ENCODE peak calls at places on chromosomes 1 and 21, in seven cellular contexts. P, Y, O, S, C, M and E are unnamed samples.

GRCh38 chr1:61182049-61182448 is 99.7 kb downstream of the NFIA start:
- DNase-seq in P (no peak), Y (no peak), O (no peak), S (no peak), C (no peak), M (no peak), E (no peak)

GRCh38 chr1:48916121-48917069 is 139.7 kb upstream of the BEND5 start:
- DNase-seq in P (no peak), Y (peak; percentile 38), O (peak; percentile 6), S (no peak), C (no peak), M (no peak), E (no peak)

GRCh38 chr1:3732747-3733602 is 19.3 kb upstream of the CCDC27 start:
- DNase-seq in P (no peak), Y (no peak), O (no peak), S (no peak), C (no peak), M (no peak), E (no peak)

GRCh38 chr1:236107121-236107907 is 35.0 kb upstream of the GPR137B start:
- DNase-seq in P (no peak), Y (no peak), O (no peak), S (no peak), C (no peak), M (no peak), E (no peak)

GRCh38 chr1:93702102-93702827 is 20.6 kb upstream of the BCAR3 start:
- DNase-seq in P (no peak), Y (no peak), O (no peak), S (no peak), C (no peak), M (no peak), E (peak; percentile 64)

GRCh38 chr1:16954579-16954978 is 25.8 kb downstream of the MFAP2 start:
- DNase-seq in P (no peak), Y (no peak), O (no peak), S (no peak), C (no peak), M (no peak), E (no peak)

GRCh38 chr1:3785458-3786157 is 10.7 kb downstream of the LRRC47 start:
- DNase-seq in P (no peak), Y (no peak), O (no peak), S (no peak), C (no peak), M (no peak), E (peak; percentile 0)

GRCh38 chr1:188689542-188689941 is 1788.1 kb downstream of the BRINP3 start:
- DNase-seq in P (no peak), Y (no peak), O (no peak), S (no peak), C (no peak), M (no peak), E (no peak)

GRCh38 chr1:192747942-192748341 is 60.9 kb upstream of the RGS2 start:
- DNase-seq in P (no peak), Y (no peak), O (no peak), S (no peak), C (no peak), M (no peak), E (no peak)

DNA sequence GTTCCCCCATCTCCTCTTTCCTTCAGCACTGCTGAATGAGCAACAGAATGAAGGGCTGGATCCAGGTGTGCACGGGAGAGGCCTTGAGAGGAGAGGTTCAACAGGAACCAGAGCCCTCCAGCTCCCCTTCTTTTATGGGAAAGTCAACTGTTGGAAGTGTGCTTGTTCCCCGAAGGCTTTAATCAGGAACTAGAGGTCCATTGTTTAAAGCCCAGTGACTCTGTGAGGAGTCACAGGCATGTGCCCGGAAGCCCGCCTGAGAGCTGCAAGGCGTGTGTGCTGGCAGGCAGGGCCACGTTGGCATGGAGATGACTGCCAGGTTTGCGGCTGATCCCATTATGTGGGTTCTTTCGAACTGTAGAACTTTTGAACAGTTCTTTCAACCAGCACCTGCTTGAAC is 3.2 kb downstream of the BACE2 start:
- DNase-seq in P (no peak), Y (no peak), O (peak; percentile 32), S (no peak), C (no peak), M (no peak), E (peak; percentile 30)
- H3K27ac ChIP-seq in P (no peak overlapping the region), Y (no peak overlapping the region), O (no peak overlapping the region), S (no peak overlapping the region), C (peak overlapping the region; percentile 7), M (no peak overlapping the region), E (peak overlapping the region; percentile 32)

GRCh38 chr1:66494488-66494887 is 39.5 kb upstream of the SGIP1 start:
- DNase-seq in P (no peak), Y (no peak), O (no peak), S (no peak), C (no peak), M (no peak), E (no peak)
- H3K4me1 ChIP-seq in P (no peaks in the 10 kb centered on the region), Y (peaks cover 5% of the 10 kb centered on the region), O (no peaks in the 10 kb centered on the region), S (no peaks in the 10 kb centered on the region), C (no peaks in the 10 kb centered on the region), M (no peaks in the 10 kb centered on the region), E (peaks cover 17% of the 10 kb centered on the region)

GRCh38 chr1:19799233-19799876 is 361 bp downstream of the TMCO4 start:
- DNase-seq in P (peak; percentile 55), Y (no peak), O (no peak), S (peak; percentile 49), C (peak; percentile 94), M (peak; percentile 51), E (peak; percentile 35)
- H3K27ac ChIP-seq in P (peak overlapping the region; percentile 66), Y (no peak overlapping the region), O (no peak overlapping the region), S (peak overlapping the region; percentile 81), C (peak overlapping the region; percentile 91), M (peak overlapping the region; percentile 73), E (peak overlapping the region; percentile 71)

DNA sequence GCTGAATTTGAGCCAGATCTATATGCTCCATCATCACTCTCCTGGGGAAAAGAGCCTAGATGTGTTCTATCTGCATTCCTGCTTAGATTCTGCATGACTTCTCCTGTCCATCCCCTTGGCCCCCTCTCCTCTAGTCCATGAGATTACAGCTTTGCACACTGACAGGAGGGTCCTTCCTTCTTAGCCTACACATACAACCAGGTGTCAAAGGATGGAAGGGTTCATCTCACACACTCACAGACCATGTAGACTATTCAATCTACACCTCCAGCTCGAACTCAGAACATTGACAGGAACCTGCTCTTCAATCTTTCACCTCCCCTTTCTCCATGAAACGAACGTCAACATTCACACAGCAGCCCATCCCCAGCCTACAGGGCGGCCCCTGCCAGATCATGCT is 13.8 kb downstream of the C1orf116 start:
- DNase-seq in P (no peak), Y (no peak), O (no peak), S (no peak), C (no peak), M (no peak), E (no peak)
- H3K4me1 ChIP-seq in P (no peaks in the 10 kb centered on the region), Y (no peaks in the 10 kb centered on the region), O (no peaks in the 10 kb centered on the region), S (no peaks in the 10 kb centered on the region), C (peaks cover 11% of the 10 kb centered on the region), M (peaks cover 5% of the 10 kb centered on the region), E (peaks cover 8% of the 10 kb centered on the region)

DNA sequence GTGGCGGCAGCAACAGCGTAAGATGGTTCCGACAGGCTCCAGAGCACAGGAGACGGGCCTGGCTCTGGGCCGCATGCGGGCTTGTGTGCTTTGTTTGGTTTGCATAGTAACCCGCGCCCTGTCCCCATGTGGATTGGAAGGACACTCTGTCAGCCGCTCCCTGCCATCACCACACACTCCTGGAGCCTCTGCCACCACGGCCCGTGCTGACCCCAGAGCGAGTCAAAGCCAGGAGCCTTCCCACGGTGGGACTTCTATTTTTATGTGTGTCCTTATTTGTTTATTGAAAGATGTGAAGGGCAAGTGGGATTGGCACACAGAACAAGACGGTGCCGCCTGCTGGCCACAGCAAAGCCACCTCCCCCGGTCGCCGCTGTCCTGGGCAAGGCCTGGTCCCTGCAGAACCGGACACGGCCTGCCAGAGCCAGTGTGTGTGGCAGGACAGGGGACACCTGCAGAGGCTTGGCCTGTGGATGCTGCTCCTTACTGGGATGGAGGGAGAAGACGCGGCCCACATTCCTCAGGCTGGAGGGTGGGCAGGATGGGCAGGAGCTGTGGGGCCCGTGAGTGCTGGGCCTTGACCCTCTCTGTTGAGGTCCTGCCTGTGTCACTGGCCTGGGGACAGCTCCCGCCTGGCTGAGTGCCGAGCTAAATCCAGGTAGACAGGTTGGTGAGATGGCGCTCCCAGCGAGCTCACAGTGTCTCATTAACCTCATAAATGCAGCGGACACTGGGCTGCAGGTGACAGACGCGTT is 64.4 kb downstream of the AGPAT3 start:
- DNase-seq in P (no peak), Y (no peak), O (no peak), S (no peak), C (no peak), M (no peak), E (peak; percentile 80)
- H3K27ac ChIP-seq in P (no peak overlapping the region), Y (no peak overlapping the region), O (no peak overlapping the region), S (no peak overlapping the region), C (no peak overlapping the region), M (no peak overlapping the region), E (peak overlapping the region; percentile 74)